ENCODE peak calls at places on chromosomes 13 and 19, in four cellular contexts. O, G, H and Y are unnamed samples. For H3K4me1, the result is how much of the 10 kb centered on the place peaks cover.

GRCh38 chr13:39040206-39040605 is 1.9 kb downstream of the NHLRC3 start:
- DNase-seq in G (no peak), H (no peak), O (no peak), Y (no peak)

GRCh38 chr13:84645196-84646071 is 763.2 kb upstream of the SLITRK1 start:
- DNase-seq in H (no peak), G (no peak), O (no peak), Y (no peak)

GRCh38 chr19:58277748-58278147 is 1.0 kb upstream of the ZNF8 start:
- DNase-seq in H (no peak), G (no peak), O (no peak), Y (no peak)

GRCh38 chr13:49020940-49021548 is 45.3 kb downstream of the FNDC3A start:
- DNase-seq in G (no peak), H (no peak), O (no peak), Y (no peak)

GRCh38 chr19:10255358-10255757 is 3.3 kb downstream of the MRPL4 start:
- DNase-seq in G (no peak), O (no peak), H (no peak), Y (no peak)

GRCh38 chr19:56837892-56838679 is 2.4 kb downstream of the PEG3 start:
- DNase-seq in O (peak), H (peak), G (no peak), Y (peak)

GRCh38 chr13:101178394-101178793 is 237.9 kb downstream of the NALCN start:
- DNase-seq in G (no peak), H (no peak), O (no peak), Y (no peak)

GRCh38 chr13:49855930-49856329 is 63.4 kb upstream of the KPNA3 start:
- DNase-seq in G (no peak), H (no peak), O (no peak), Y (no peak)

GRCh38 chr13:110771194-110771593 is 57.7 kb downstream of the ING1 start:
- DNase-seq in G (no peak), O (no peak), H (no peak), Y (no peak)

GRCh38 chr19:11480927-11481776 is at the start of gene ELAVL3:
- DNase-seq in H (no peak), O (no peak), G (no peak), Y (no peak)

GRCh38 chr19:1418951-1419735 is 11.8 kb downstream of the DAZAP1 start:
- DNase-seq in H (no peak), G (no peak), O (no peak), Y (no peak)

GRCh38 chr13:49711218-49711863 is 20.1 kb upstream of the EBPL start:
- DNase-seq in H (no peak), O (no peak), G (no peak), Y (no peak)

GRCh38 chr13:98576215-98576945 is 527 bp downstream of the STK24 start:
- DNase-seq in O (peak), G (peak), H (peak), Y (peak)

GRCh38 chr19:23311551-23311950 is 61.4 kb upstream of the ZNF724 start:
- DNase-seq in H (no peak), O (no peak), G (no peak), Y (no peak)

GRCh38 chr19:29308977-29309520 is 96.1 kb upstream of the UQCRFS1 start:
- DNase-seq in G (no peak), O (no peak), H (no peak), Y (no peak)

GRCh38 chr19:15404097-15404779 is 14.6 kb downstream of the AKAP8L start:
- DNase-seq in O (no peak), G (peak), H (no peak), Y (no peak)

GRCh38 chr13:45658586-45659235 is 43.2 kb upstream of the ERICH6B start:
- DNase-seq in H (no peak), O (no peak), G (no peak), Y (no peak)

GRCh38 chr13:40764587-40765403 is 6.2 kb downstream of the MRPS31 start:
- DNase-seq in G (no peak), H (no peak), O (no peak), Y (no peak)

DNA sequence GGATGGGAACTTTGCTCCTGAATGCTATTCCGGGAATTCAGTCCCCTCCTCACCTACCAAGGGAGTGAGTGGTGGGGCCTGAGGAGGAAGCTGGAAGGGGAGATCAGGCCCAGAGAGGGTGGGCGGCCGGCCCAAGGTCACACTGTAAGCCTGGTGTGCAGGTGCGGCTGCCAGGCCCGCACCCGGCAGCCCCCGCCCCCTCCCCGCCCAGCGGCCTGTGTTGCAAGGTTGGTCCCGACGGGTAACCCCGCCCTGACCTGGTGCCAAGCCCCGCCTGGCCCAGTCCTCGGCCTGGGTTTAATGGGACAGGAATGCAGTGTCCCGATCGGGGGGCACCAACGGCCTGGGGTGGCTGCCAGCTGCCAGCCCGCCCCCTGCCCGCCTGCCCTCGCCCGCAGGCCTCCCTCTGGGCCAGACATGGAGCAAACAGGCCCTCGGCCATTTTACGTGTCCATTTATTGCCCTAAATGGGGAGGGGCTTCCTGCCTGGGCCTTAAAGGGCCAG is 5.5 kb downstream of the ZBTB7A start:
- DNase-seq in O (peak), H (peak), G (no peak), Y (peak)
- H3K4me1 ChIP-seq in O (half or more), H (half or more), G (under half), Y (under half)

DNA sequence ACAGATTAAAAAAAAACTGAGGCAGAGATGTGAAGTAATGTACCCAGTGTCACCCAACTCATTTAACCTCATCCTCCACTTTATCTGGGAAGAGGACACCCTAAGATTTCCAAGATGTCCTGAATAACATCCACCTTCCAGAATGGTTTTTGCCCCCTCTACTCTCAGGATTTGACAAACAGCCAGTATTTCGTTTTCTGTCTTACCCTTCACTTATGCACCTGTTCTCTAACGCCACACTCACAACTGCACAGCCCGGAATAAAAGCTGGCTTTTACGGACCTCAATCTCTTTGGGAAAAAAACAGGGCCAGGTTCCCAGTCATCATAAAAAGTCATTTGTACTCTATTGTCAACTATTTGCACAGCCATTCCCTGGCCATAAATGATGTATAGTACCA is 21.2 kb upstream of the CEACAM6 start:
- DNase-seq in G (no peak), H (no peak), O (no peak), Y (no peak)
- H3K4me1 ChIP-seq in G (under half), H (under half), O (under half), Y (under half)

GRCh38 chr19:13060964-13061927 is 41.4 kb downstream of the LYL1 start:
- DNase-seq in H (peak), O (peak), G (peak), Y (peak)
- H3K4me1 ChIP-seq in H (half or more), O (half or more), G (under half), Y (under half)

GRCh38 chr13:72259528-72259927 is 392.5 kb upstream of the DACH1 start:
- DNase-seq in H (no peak), O (no peak), G (no peak), Y (no peak)

GRCh38 chr13:72255908-72256307 is 388.9 kb upstream of the DACH1 start:
- DNase-seq in O (no peak), G (peak), H (no peak), Y (no peak)

GRCh38 chr13:72258340-72258981 is 391.5 kb upstream of the DACH1 start:
- DNase-seq in O (no peak), G (no peak), H (no peak), Y (no peak)

GRCh38 chr13:72261732-72262131 is 394.7 kb upstream of the DACH1 start:
- DNase-seq in H (no peak), O (no peak), G (no peak), Y (no peak)
- H3K4me1 ChIP-seq in H (under half), O (under half), G (under half), Y (under half)

DNA sequence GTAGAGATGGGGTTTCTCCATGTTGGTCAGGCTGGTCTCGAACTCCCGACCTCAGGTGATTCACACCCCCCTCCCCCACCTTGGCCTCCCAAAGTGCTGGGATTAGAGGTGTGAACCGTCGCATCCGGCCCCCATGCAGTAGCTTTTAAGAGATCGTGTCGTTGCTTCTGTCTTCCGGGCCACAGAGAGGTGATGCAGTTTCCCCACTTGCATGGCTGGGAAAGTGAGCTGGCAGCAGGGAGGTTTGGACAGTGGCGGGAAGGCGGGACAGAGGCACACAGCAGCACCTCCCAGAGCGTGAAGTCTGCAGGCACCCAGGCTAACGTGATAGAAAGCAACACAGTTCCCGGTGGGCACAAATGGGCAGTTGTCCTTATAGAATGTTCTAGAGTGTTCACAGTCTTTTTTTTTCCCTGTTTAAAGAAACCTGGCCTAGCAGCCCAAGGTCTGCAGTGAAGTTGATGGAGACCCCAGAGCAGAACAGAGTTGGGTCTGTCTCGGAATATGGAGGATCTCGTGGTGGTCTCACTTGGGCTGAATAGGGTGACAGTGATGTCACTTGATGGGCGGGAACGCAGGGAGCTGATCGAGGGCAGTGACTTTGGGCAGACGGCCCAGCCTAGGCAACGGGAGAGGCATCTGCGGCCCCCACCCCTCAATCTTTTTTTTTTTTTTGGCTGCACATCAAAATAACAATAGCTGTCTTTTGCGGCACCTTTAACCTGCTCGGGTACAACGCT is 4.9 kb downstream of the UHRF1 start:
- DNase-seq in G (no peak), H (no peak), O (no peak), Y (no peak)
- H3K4me1 ChIP-seq in G (under half), H (under half), O (under half), Y (under half)

GRCh38 chr13:74820809-74821208 is 661.2 kb downstream of the TBC1D4 start:
- DNase-seq in G (no peak), H (no peak), O (no peak), Y (no peak)

GRCh38 chr13:74825949-74826246 is 656.1 kb downstream of the TBC1D4 start:
- DNase-seq in O (no peak), G (no peak), H (no peak), Y (no peak)

GRCh38 chr13:74819549-74819948 is 662.4 kb downstream of the TBC1D4 start:
- DNase-seq in O (no peak), H (no peak), G (no peak), Y (no peak)

GRCh38 chr13:74825170-74825948 is 656.6 kb downstream of the TBC1D4 start:
- DNase-seq in O (no peak), H (peak), G (no peak), Y (no peak)
- H3K4me1 ChIP-seq in O (under half), H (under half), G (under half), Y (under half)